ENCODE peak calls at places on chromosomes 6 and 20, in six cellular contexts. Z is breast epithelium; M is activated gamma-delta T cell treated with Interleukin-2 at 50 U/mL for 16 hours; E is GM20000; A is stimulated activated CD4-positive, alpha-beta T cell treated with anti-CD3 and anti-CD28 coated beads, Interleukin-1b, Interleukin-23, amount 100 ng/mL, for 24 hours; P is activated T-cell treated with anti-CD3 and anti-CD28 coated beads, Interleukin-2, amount 50 U/mL, for 72 hours. H is an unnamed sample.

GRCh38 chr6:16897669-16898068 is 136.4 kb upstream of the ATXN1 start:
- DNase-seq in Z (no peak), M (no peak), E (no peak), A (no peak), P (no peak), H (no peak)

GRCh38 chr6:170102038-170102437 is 188.8 kb downstream of the DLL1 start:
- DNase-seq in Z (no peak), M (no peak), E (no peak), A (no peak), P (no peak), H (no peak)

GRCh38 chr6:44180886-44181285 is 22.3 kb downstream of the CAPN11 start:
- DNase-seq in Z (no peak), M (no peak), E (no peak), A (no peak), P (no peak), H (no peak)

GRCh38 chr6:73123632-73124329 is 101.5 kb downstream of the KHDC1L start:
- DNase-seq in Z (no peak), M (no peak), E (peak; percentile 10), A (no peak), P (no peak), H (no peak)

GRCh38 chr20:34249291-34249690 is 8.1 kb downstream of the ASIP start:
- DNase-seq in Z (no peak), M (no peak), E (peak; percentile 55), A (no peak), P (peak; percentile 42), H (no peak)

GRCh38 chr20:3040086-3040485 is 3.3 kb upstream of the GNRH2 start:
- DNase-seq in Z (no peak), M (no peak), E (no peak), A (no peak), P (no peak), H (no peak)

GRCh38 chr6:21911208-21911607 is 317.7 kb downstream of the SOX4 start:
- DNase-seq in Z (no peak), M (no peak), E (no peak), A (no peak), P (no peak), H (no peak)

GRCh38 chr20:52410746-52411317 is 219.3 kb upstream of the ZFP64 start:
- DNase-seq in Z (no peak), M (no peak), E (no peak), A (no peak), P (peak; percentile 2), H (no peak)

GRCh38 chr6:11609324-11610071 is 71.9 kb downstream of the TMEM170B start:
- DNase-seq in Z (no peak), M (no peak), E (no peak), A (no peak), P (no peak), H (no peak)

GRCh38 chr6:150894935-150895686 is 29.6 kb downstream of the MTHFD1L start:
- DNase-seq in Z (no peak), M (no peak), E (peak; percentile 38), A (no peak), P (peak; percentile 16), H (peak; percentile 25)

GRCh38 chr20:54132612-54133433 is 41.0 kb downstream of the CYP24A1 start:
- DNase-seq in Z (peak; percentile 42), M (no peak), E (no peak), A (no peak), P (no peak), H (peak; percentile 100)

GRCh38 chr6:24205020-24205492 is 79.0 kb downstream of the NRSN1 start:
- DNase-seq in Z (no peak), M (no peak), E (peak; percentile 17), A (no peak), P (no peak), H (peak; percentile 59)

GRCh38 chr20:4887586-4887985 is 113.7 kb downstream of the SLC23A2 start:
- DNase-seq in Z (no peak), M (no peak), E (no peak), A (no peak), P (no peak), H (no peak)

H was measured in HepG2.